ENCODE peak calls at places on chromosomes 13 and 19, in six cellular contexts. Z is thoracic aorta, K is adrenal gland, D is body of pancreas, V is hepatocyte, J is colonic mucosa. H is an unnamed sample.

GRCh38 chr19:10744848-10745293 is 27.0 kb downstream of the DNM2 start:
- DNase-seq in V (no peak), Z (no peak), K (no peak), D (no peak), J (peak; percentile 72), H (no peak)

GRCh38 chr19:55370305-55370988 is at the start of gene IL11:
- DNase-seq in K (no peak), D (no peak), J (no peak), Z (no peak), V (peak; percentile 59), H (no peak)

GRCh38 chr19:43624933-43625332 is 5.5 kb upstream of the ZNF428 start:
- DNase-seq in K (peak; percentile 51), Z (no peak), V (no peak), J (peak; percentile 85), D (peak; percentile 78), H (peak; percentile 57)

GRCh38 chr13:99686157-99686572 is 184.9 kb downstream of the TM9SF2 start:
- DNase-seq in Z (no peak), K (peak; percentile 67), J (peak; percentile 62), D (peak; percentile 79), V (peak; percentile 73), H (no peak)

GRCh38 chr19:33508941-33509614 is 12.5 kb downstream of the PEPD start:
- DNase-seq in J (no peak), V (no peak), Z (no peak), K (no peak), D (no peak), H (no peak)

GRCh38 chr19:57830071-57830602 is at the start of gene ZNF587B:
- DNase-seq in Z (no peak), J (peak; percentile 63), V (peak; percentile 90), D (peak; percentile 58), K (no peak), H (peak; percentile 81)

GRCh38 chr19:33064117-33064777 is 441 bp downstream of the RHPN2 start:
- DNase-seq in J (peak; percentile 56), K (no peak), Z (no peak), V (peak; percentile 75), D (peak; percentile 63), H (peak; percentile 85)

GRCh38 chr19:56966697-56967299 is 126.3 kb upstream of the PEG3 start:
- DNase-seq in K (no peak), V (no peak), D (no peak), Z (no peak), J (no peak), H (no peak)

GRCh38 chr13:112869202-112870061 is 99.6 kb upstream of the MCF2L start:
- DNase-seq in D (no peak), K (no peak), Z (no peak), V (no peak), J (no peak), H (peak; percentile 54)

GRCh38 chr19:46710687-46711086 is 6.2 kb downstream of the PRKD2 start:
- DNase-seq in D (no peak), J (no peak), K (no peak), Z (no peak), V (no peak), H (peak; percentile 60)

GRCh38 chr13:110311721-110312668 is 4.9 kb downstream of the COL4A2 start:
- DNase-seq in D (no peak), J (no peak), Z (no peak), V (no peak), K (no peak), H (no peak)

GRCh38 chr13:25980255-25980654 is 71.6 kb downstream of the SHISA2 start:
- DNase-seq in K (no peak), D (no peak), V (no peak), J (no peak), Z (no peak), H (no peak)

GRCh38 chr13:112182251-112182650 is 115.3 kb downstream of the SOX1 start:
- DNase-seq in K (no peak), D (no peak), V (no peak), Z (no peak), J (no peak), H (no peak)

GRCh38 chr13:113874579-113875428 is 10.9 kb upstream of the GAS6 start:
- DNase-seq in J (no peak), Z (no peak), K (no peak), V (no peak), D (no peak), H (no peak)

GRCh38 chr13:67574320-67575233 is 344.4 kb upstream of the PCDH9 start:
- DNase-seq in D (no peak), J (no peak), V (peak; percentile 12), Z (no peak), K (no peak), H (no peak)

GRCh38 chr13:98930014-98930625 is 47.7 kb downstream of the DOCK9 start:
- DNase-seq in V (peak; percentile 29), J (no peak), K (no peak), Z (no peak), D (no peak), H (no peak)

GRCh38 chr13:111476197-111476596 is 155.8 kb downstream of the TEX29 start:
- DNase-seq in V (no peak), K (no peak), Z (no peak), J (no peak), D (no peak), H (no peak)

GRCh38 chr13:27137759-27138158 is 33.9 kb downstream of the USP12 start:
- DNase-seq in J (no peak), Z (no peak), K (no peak), D (no peak), V (no peak), H (no peak)

GRCh38 chr19:14517446-14517839 is 754 bp downstream of the DNAJB1 start:
- DNase-seq in D (no peak), Z (no peak), K (no peak), V (no peak), J (no peak), H (no peak)

GRCh38 chr19:44856438-44857083 is 10.5 kb downstream of the NECTIN2 start:
- DNase-seq in V (no peak), Z (no peak), D (peak; percentile 70), K (no peak), J (no peak), H (peak; percentile 40)

GRCh38 chr13:90510319-90510718 is 837.2 kb upstream of the MIR17HG start:
- DNase-seq in J (no peak), D (no peak), K (no peak), V (no peak), Z (no peak), H (no peak)

GRCh38 chr19:47176627-47177090 is 46.0 kb downstream of the SAE1 start:
- DNase-seq in Z (no peak), J (no peak), D (no peak), V (no peak), K (no peak), H (no peak)

GRCh38 chr13:40363653-40364052 is 302.8 kb downstream of the FOXO1 start:
- DNase-seq in K (no peak), V (no peak), D (no peak), Z (no peak), J (no peak), H (no peak)

DNA sequence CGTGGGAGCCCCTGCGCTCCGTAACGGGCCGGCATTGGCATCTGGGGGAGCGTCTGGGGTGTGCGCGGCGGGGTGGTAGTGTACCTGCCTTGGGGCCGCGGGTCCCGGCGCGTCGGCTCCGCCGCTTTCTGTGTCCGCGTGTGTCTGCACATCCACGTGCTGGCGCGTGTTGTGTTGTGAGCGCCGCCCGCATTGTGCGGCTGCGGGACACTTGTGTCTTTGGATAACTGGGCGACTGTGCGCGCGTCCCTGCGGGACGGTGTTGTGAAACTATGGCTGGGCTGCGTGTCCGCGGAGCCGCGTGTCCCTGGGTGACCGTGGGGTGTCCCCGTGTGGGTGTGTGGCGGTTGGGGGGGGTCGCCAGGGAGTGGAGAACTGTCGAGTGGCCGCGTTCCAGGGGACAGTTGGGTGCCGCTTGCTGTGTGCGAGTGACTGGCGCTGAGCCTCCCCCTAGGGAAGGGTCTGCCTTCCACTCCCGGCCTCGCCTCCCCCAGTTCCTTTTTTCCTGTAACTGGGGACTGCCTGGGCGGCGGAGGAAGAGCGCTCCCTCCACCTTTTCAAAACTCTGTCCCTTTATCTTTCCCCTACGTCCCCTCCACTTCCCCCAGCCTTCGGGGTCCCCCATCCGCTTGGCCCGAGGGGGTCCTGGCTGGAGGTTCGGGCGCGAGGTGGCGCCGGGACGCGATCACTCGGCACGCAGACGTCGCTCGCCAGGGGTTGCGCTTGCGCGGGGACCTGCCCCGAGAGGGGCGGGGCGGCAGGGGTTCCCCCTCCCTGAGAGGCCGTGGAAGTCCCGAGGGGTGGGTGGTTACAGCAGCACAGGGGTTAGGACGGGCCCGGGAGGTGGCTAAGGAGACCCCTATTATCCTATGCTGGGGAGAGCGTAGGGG is 5.6 kb upstream of the NFIC start:
- DNase-seq in Z (no peak), K (peak; percentile 82), J (peak; percentile 77), D (peak; percentile 75), V (no peak), H (peak; percentile 74)
- TF ChIP-seq CTCF in Z (no peak), K (no peak), J (no peak), D (no peak), V (peak; percentile 4), H (no peak)

GRCh38 chr19:21135433-21135832 is 6.4 kb upstream of the ZNF431 start:
- DNase-seq in J (no peak), Z (no peak), K (no peak), V (no peak), D (no peak), H (no peak)
- H3K4me1 ChIP-seq in J (no peaks in the 10 kb centered on the region), Z (no peaks in the 10 kb centered on the region), K (peaks cover 10% of the 10 kb centered on the region), V (no peaks in the 10 kb centered on the region), D (no peaks in the 10 kb centered on the region), H (no peaks in the 10 kb centered on the region)

DNA sequence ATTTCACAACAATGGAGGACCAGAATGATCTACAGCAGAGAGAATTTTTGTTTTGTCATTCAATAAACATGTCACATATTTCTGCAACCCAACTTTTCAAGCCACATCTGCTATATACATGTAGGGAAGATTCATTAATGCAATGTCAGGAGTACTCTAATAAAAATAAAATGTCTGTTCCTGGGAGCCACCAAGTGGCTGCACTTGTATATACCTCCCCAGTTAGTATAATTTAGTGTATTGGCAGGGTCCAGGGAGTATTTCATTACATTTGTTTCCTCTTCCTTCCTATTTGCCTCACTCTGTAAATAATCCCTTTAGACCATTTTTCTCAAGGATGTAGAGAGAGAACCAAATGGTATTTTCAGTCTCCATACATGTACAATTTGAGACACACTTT is 1169.0 kb downstream of the DIAPH3 start:
- DNase-seq in J (no peak), K (no peak), D (no peak), Z (no peak), V (no peak), H (no peak)
- TF ChIP-seq CTCF in J (no peak), K (no peak), D (no peak), Z (no peak), V (peak; percentile 13), H (no peak)

GRCh38 chr19:18501351-18501750 is 20.5 kb downstream of the ELL start:
- DNase-seq in D (no peak), Z (no peak), V (no peak), K (no peak), J (no peak), H (no peak)
- H3K4me1 ChIP-seq in D (peaks cover 81% of the 10 kb centered on the region), Z (peaks cover 94% of the 10 kb centered on the region), V (peaks cover 26% of the 10 kb centered on the region), K (peaks cover 19% of the 10 kb centered on the region), J (peaks cover 40% of the 10 kb centered on the region), H (peaks cover 100% of the 10 kb centered on the region)

H was measured in left lung.